ENCODE peak calls at places on chromosomes 6 and 20, in ten cellular contexts. T, U, J, G, N, P, O, A, M and Y are unnamed samples.

GRCh38 chr20:50724851-50725721 is 6.3 kb upstream of the PARD6B start:
- DNase-seq in A (peak), U (no peak), T (no peak), J (no peak), G (peak), O (peak), M (peak), N (peak), P (no peak), Y (no peak)

GRCh38 chr6:145815351-145815772 is 767 bp upstream of the FBXO30 start:
- DNase-seq in U (no peak), O (no peak), J (no peak), N (no peak), M (peak), T (no peak), P (no peak), A (no peak), G (peak), Y (no peak)

GRCh38 chr20:12057778-12058177 is 140.1 kb downstream of the BTBD3 start:
- DNase-seq in G (peak), U (no peak), A (no peak), O (no peak), N (no peak), M (no peak), T (no peak), P (no peak), J (no peak), Y (no peak)

GRCh38 chr6:20112206-20112605 is 100.1 kb downstream of the MBOAT1 start:
- DNase-seq in J (no peak), A (no peak), N (no peak), P (no peak), O (no peak), G (no peak), M (no peak), U (no peak), T (no peak), Y (no peak)

GRCh38 chr6:154754152-154754551 is 20.9 kb downstream of the SCAF8 start:
- DNase-seq in T (no peak), J (no peak), N (no peak), A (no peak), O (no peak), U (no peak), M (no peak), G (no peak), P (peak), Y (no peak)

GRCh38 chr20:53883098-53883762 is 187.2 kb downstream of the BCAS1 start:
- DNase-seq in P (no peak), N (no peak), O (no peak), G (no peak), U (no peak), A (no peak), J (no peak), M (no peak), T (no peak), Y (no peak)

GRCh38 chr6:32086661-32087573 is 22.2 kb downstream of the TNXB start:
- DNase-seq in P (no peak), O (no peak), U (no peak), A (peak), M (no peak), T (peak), G (peak), J (peak), N (peak), Y (no peak)

GRCh38 chr20:45052698-45053440 is 48.1 kb downstream of the KCNS1 start:
- DNase-seq in U (no peak), P (no peak), A (no peak), G (no peak), T (no peak), N (no peak), M (no peak), O (no peak), J (peak), Y (no peak)

GRCh38 chr6:125267806-125268523 is 33.8 kb downstream of the HDDC2 start:
- DNase-seq in A (no peak), M (no peak), U (no peak), O (no peak), P (peak), G (no peak), T (no peak), N (no peak), J (no peak), Y (no peak)

GRCh38 chr6:35728663-35729348 is 8.0 kb upstream of the ARMC12 start:
- DNase-seq in P (no peak), A (peak), J (no peak), M (peak), T (no peak), N (peak), O (peak), U (no peak), G (peak), Y (no peak)
- TF ChIP-seq POLR2AphosphoS5 in P (no peak), A (peak), J (no peak), M (no peak), T (no peak), N (peak), O (peak), U (no peak), G (peak), Y (no peak)

DNA sequence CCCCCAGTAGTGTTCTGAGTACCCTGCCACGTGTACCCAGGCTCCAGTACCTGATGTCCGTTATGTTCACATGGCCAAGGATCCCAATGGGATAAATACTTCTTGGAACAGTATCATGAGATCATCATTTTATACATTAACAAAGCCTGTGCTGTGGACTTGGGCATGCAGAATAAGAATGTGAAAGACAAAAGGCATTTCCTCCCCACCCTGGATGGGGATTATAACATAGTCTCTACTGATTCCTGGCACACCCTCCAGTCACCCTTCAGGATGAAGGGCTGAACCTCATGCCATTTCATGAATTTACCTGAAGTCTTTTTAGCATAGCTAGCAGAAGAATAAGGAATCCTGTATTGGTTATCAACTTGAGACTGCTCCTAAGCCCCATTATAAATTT is 2.8 kb downstream of the TNFRSF21 start:
- DNase-seq in M (no peak), N (no peak), P (peak), U (peak), A (no peak), T (no peak), G (no peak), J (no peak), O (no peak), Y (no peak)
- TF ChIP-seq POLR2AphosphoS5 in M (no peak), N (no peak), P (no peak), U (no peak), A (no peak), T (no peak), G (no peak), J (no peak), O (no peak), Y (no peak)

GRCh38 chr6:33204415-33205171 is at the start of gene HSD17B8:
- DNase-seq in G (peak), M (peak), J (peak), T (no peak), N (peak), U (peak), A (peak), O (peak), P (peak), Y (peak)
- TF ChIP-seq POLR2AphosphoS5 in G (peak), M (peak), J (peak), T (peak), N (no peak), U (peak), A (peak), O (peak), P (no peak), Y (peak)

GRCh38 chr20:17835941-17836861 is 132.4 kb downstream of the SNX5 start:
- DNase-seq in N (peak), P (peak), A (no peak), T (no peak), J (no peak), O (peak), G (no peak), U (no peak), M (no peak), Y (no peak)
- TF ChIP-seq POLR2AphosphoS5 in N (no peak), P (no peak), A (peak), T (no peak), J (no peak), O (peak), G (no peak), U (peak), M (no peak), Y (no peak)

DNA sequence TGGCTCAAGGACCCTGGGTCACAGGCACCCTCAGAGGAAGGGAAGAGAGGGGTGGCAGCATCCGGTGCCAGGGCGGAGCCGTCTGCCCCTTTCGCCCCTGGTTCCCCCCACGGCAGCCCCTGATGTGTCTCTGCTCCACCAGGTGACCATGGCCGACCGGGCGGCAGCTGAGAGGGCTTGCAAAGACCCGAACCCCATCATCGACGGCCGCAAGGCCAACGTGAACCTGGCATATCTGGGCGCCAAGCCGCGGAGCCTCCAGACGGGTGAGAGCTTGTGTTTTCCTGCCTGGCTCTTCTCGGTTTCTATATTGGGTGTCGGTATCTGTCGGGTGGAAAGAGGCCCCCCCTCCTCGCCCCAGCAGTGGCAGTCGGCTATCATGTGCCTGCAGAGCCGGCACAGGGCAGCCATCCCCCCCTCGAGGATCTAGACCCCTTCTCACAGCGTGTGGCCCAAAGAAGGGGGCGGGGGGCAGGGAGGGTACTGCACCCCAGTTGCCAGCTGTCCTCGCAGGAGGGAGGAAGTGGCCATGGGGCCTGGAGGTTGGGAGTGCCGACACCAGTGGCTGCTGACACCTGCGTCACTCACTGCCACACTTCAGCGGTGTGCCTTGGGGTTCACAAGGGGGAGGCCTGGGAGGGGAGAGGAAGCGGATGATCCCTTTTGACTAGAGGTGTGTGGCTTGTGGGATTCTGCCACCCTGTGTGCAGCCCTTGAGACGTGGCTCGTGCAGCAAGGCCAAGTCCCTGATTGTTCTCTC is 1.5 kb downstream of the RBM38 start:
- DNase-seq in A (peak), O (peak), U (no peak), N (no peak), T (peak), J (no peak), P (no peak), M (no peak), G (no peak), Y (no peak)
- TF ChIP-seq POLR2AphosphoS5 in A (peak), O (peak), U (peak), N (no peak), T (peak), J (peak), P (no peak), M (no peak), G (no peak), Y (no peak)